ENCODE peak calls at places on chromosomes 4 and X, in ten cellular contexts. T is omental fat pad, H is tibial nerve, Q is fibroblast of mammary gland, E is prostate gland, S is WTC11, L is mesothelial cell of epicardium, P is neural crest cell, B is lower leg skin, G is RWPE2. C is an unnamed sample.
A peak's percentile ranks its signal among the peaks of the same experiment; 100 is the strongest.

GRCh38 chrX:27890611-27891010 is 82.8 kb downstream of the MAGEB10 start:
- DNase-seq in T (no peak), H (no peak), Q (peak; percentile 49), E (no peak), S (no peak), L (no peak), P (no peak), B (no peak), G (no peak), C (no peak)

GRCh38 chr4:87092389-87093141 is 127.9 kb downstream of the KLHL8 start:
- DNase-seq in T (peak; percentile 71), H (peak; percentile 57), Q (peak; percentile 93), E (peak; percentile 60), S (no peak), L (peak; percentile 47), P (no peak), B (peak; percentile 66), G (peak; percentile 98), C (no peak)

GRCh38 chr4:127708985-127709384 is 21.2 kb upstream of the SLC25A31 start:
- DNase-seq in T (no peak), H (no peak), Q (peak; percentile 88), E (peak; percentile 96), S (no peak), L (peak; percentile 43), P (no peak), B (peak; percentile 77), G (peak; percentile 87), C (no peak)

GRCh38 chr4:38150766-38151165 is 190.6 kb downstream of the PTTG2 start:
- DNase-seq in T (no peak), H (no peak), Q (peak; percentile 95), E (no peak), S (no peak), L (no peak), P (no peak), B (no peak), G (no peak), C (no peak)

GRCh38 chr4:127291316-127291715 is 341.4 kb upstream of the INTU start:
- DNase-seq in T (no peak), H (no peak), Q (peak; percentile 23), E (no peak), S (no peak), L (no peak), P (no peak), B (no peak), G (no peak), C (no peak)

GRCh38 chr4:153345011-153345981 is 808 bp downstream of the MND1 start:
- DNase-seq in T (no peak), H (peak; percentile 13), Q (peak; percentile 69), E (peak; percentile 10), S (peak; percentile 39), L (peak; percentile 47), P (peak; percentile 12), B (no peak), G (peak; percentile 57), C (no peak)

GRCh38 chr4:47642985-47643745 is 158.1 kb downstream of the ATP10D start:
- DNase-seq in T (no peak), H (no peak), Q (peak; percentile 72), E (no peak), S (no peak), L (no peak), P (no peak), B (no peak), G (no peak), C (no peak)

GRCh38 chr4:8311096-8312068 is 41.8 kb downstream of the HTRA3 start:
- DNase-seq in T (no peak), H (no peak), Q (no peak), E (no peak), S (no peak), L (no peak), P (no peak), B (no peak), G (peak; percentile 29), C (peak; percentile 18)

GRCh38 chrX:39975094-39975865 is 122.5 kb downstream of the BCOR start:
- DNase-seq in T (no peak), H (no peak), Q (no peak), E (peak; percentile 60), S (no peak), L (no peak), P (no peak), B (peak; percentile 18), G (peak; percentile 76), C (no peak)

GRCh38 chr4:163284304-163284703 is 48.1 kb downstream of the NPY1R start:
- DNase-seq in T (no peak), H (no peak), Q (no peak), E (no peak), S (no peak), L (no peak), P (no peak), B (no peak), G (no peak), C (no peak)

GRCh38 chrX:105876658-105877057 is 54.3 kb downstream of the NRK start:
- DNase-seq in T (no peak), H (no peak), Q (peak; percentile 38), E (no peak), S (no peak), L (no peak), P (no peak), B (no peak), G (no peak), C (no peak)

GRCh38 chr4:152126233-152126632 is 365.4 kb upstream of the GATB start:
- DNase-seq in T (no peak), H (no peak), Q (no peak), E (no peak), S (no peak), L (no peak), P (no peak), B (no peak), G (no peak), C (no peak)

GRCh38 chr4:172998527-172999469 is 169.8 kb upstream of the GALNT7 start:
- DNase-seq in T (no peak), H (no peak), Q (peak; percentile 91), E (no peak), S (no peak), L (no peak), P (no peak), B (no peak), G (no peak), C (no peak)

GRCh38 chr4:1411436-1412375 is 5.5 kb upstream of the NKX1-1 start:
- DNase-seq in T (no peak), H (no peak), Q (no peak), E (no peak), S (no peak), L (no peak), P (no peak), B (no peak), G (no peak), C (peak; percentile 34)

GRCh38 chr4:1414831-1415680 is 8.8 kb upstream of the NKX1-1 start:
- DNase-seq in T (no peak), H (no peak), Q (no peak), E (peak; percentile 3), S (no peak), L (peak; percentile 28), P (no peak), B (no peak), G (peak; percentile 51), C (peak; percentile 33)

GRCh38 chr4:1412376-1413220 is 6.4 kb upstream of the NKX1-1 start:
- DNase-seq in T (no peak), H (no peak), Q (no peak), E (no peak), S (no peak), L (peak; percentile 24), P (no peak), B (no peak), G (peak; percentile 40), C (peak; percentile 32)

GRCh38 chr4:1413687-1414479 is 7.6 kb upstream of the NKX1-1 start:
- DNase-seq in T (no peak), H (no peak), Q (no peak), E (no peak), S (no peak), L (no peak), P (no peak), B (no peak), G (peak; percentile 49), C (peak; percentile 35)

DNA sequence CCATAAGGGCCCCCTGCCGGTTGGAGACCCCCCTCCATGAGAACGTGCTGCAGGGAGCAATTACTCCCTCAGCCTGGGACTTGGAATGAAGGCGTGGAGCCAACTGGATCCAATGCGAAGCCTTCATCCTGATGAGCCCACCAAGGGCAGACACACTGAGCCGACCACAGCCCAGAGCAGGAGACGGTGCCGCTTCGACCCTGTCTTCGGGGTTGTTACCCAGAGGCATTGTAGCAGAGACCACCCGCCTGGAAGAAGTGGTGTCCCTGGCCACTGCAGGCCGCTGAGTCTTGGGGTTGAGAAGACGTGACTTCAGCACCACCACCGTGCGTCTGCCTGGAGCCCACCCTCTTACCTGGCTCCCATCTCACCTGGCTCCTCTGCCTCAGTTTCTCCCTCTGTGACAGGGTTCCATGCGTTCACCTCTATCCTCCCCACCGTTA is 7.0 kb upstream of the NKX1-1 start:
- DNase-seq in T (no peak), H (no peak), Q (no peak), E (no peak), S (no peak), L (peak; percentile 31), P (no peak), B (no peak), G (peak; percentile 36), C (no peak)
- TF ChIP-seq CTCF in T (no peak), H (no peak), Q (no peak), E (no peak), S (no peak), L (no peak), P (no peak), B (no peak), G (no peak), C (no peak)

DNA sequence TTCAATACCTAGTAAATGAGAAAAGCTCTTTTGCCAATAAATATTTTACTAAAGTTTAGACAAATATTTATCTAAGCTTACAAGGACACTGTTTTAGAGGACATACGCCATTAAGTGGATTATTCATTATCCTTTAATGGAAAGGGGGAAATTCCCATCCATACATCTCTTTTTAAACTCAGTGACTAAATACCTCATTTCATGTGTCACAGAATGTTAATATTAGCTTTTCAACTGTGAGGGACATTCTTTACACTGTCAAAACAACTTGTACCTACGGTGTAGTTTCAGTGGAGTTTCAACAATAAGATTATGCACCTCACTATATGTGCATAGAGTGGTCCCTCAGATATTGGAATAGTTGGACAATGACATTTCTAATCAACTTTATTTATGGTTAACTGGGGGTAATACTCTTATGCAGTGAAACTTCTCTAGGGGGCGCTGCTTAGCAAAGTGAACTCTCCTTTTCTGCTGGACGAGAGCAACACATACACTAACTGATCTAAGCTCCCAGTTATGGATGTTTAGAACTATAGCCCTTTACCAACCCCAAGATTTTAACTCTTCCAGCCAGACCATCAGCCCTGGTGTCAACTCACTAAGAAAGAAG is 9.7 kb downstream of the HS6ST2 start:
- DNase-seq in T (no peak), H (no peak), Q (no peak), E (no peak), S (no peak), L (no peak), P (peak; percentile 24), B (no peak), G (no peak), C (no peak)
- TF ChIP-seq CTCF in T (no peak), H (no peak), Q (peak; percentile 16), E (no peak), S (peak; percentile 43), L (peak; percentile 50), P (peak; percentile 65), B (no peak), G (no peak), C (no peak)

GRCh38 chr4:154416183-154416543 is 75.4 kb downstream of the DCHS2 start:
- DNase-seq in T (no peak), H (no peak), Q (no peak), E (no peak), S (peak; percentile 59), L (no peak), P (peak; percentile 38), B (no peak), G (no peak), C (no peak)
- TF ChIP-seq CTCF in T (no peak), H (no peak), Q (no peak), E (no peak), S (no peak), L (no peak), P (no peak), B (no peak), G (no peak), C (no peak)

GRCh38 chr4:121822796-121823504 is 733 bp downstream of the CCNA2 start:
- DNase-seq in T (no peak), H (no peak), Q (no peak), E (peak; percentile 10), S (peak; percentile 12), L (no peak), P (peak; percentile 30), B (no peak), G (peak; percentile 45), C (no peak)
- TF ChIP-seq CTCF in T (no peak), H (no peak), Q (peak; percentile 12), E (no peak), S (no peak), L (no peak), P (peak; percentile 22), B (no peak), G (peak; percentile 32), C (peak; percentile 20)

C was measured in CD14-positive monocyte.